ENCODE peak calls at places on chromosomes 13 and 19, in five cellular contexts. X is GM13976; N is COR-L47; K is activated naive CD4-positive, alpha-beta T cell treated with anti-CD3 and anti-CD28 coated beads, Interleukin-2, amount 50 U/mL, for 72 hours; S is heart right ventricle. F is an unnamed sample.

GRCh38 chr13:106570354-106570822 is 2.5 kb upstream of the ARGLU1 start:
- DNase-seq in X (no peak), N (peak), K (no peak), S (no peak), F (no peak)

GRCh38 chr19:56156768-56157167 is 15.7 kb downstream of the ZNF444 start:
- DNase-seq in X (no peak), N (no peak), K (no peak), S (peak), F (no peak)

GRCh38 chr19:33390908-33391630 is 17.6 kb downstream of the CEBPG start:
- DNase-seq in X (peak), N (no peak), K (no peak), S (no peak), F (no peak)

GRCh38 chr13:102376314-102376713 is 25.5 kb downstream of the FGF14 start:
- DNase-seq in X (no peak), N (no peak), K (no peak), S (no peak), F (no peak)

GRCh38 chr19:50703915-50704548 is 15.6 kb downstream of the SHANK1 start:
- DNase-seq in X (no peak), N (no peak), K (no peak), S (no peak), F (no peak)

GRCh38 chr19:653425-653824 is 9.6 kb downstream of the RNF126 start:
- DNase-seq in X (no peak), N (no peak), K (no peak), S (no peak), F (no peak)

GRCh38 chr19:35623327-35624010 is 5.4 kb upstream of the RBM42 start:
- DNase-seq in X (no peak), N (no peak), K (no peak), S (no peak), F (no peak)

GRCh38 chr19:6718111-6718740 is 2.2 kb downstream of the C3 start:
- DNase-seq in X (no peak), N (no peak), K (no peak), S (no peak), F (no peak)

GRCh38 chr13:38905861-38906260 is 84.8 kb downstream of the STOML3 start:
- DNase-seq in X (no peak), N (no peak), K (no peak), S (no peak), F (no peak)

GRCh38 chr13:80235131-80235530 is 105.8 kb downstream of the SPRY2 start:
- DNase-seq in X (no peak), N (peak), K (no peak), S (no peak), F (no peak)

GRCh38 chr19:44668985-44669764 is 2.1 kb upstream of the CEACAM19 start:
- DNase-seq in X (no peak), N (no peak), K (no peak), S (no peak), F (no peak)

GRCh38 chr19:18972301-18972831 is 31.3 kb upstream of the HOMER3 start:
- DNase-seq in X (no peak), N (no peak), K (no peak), S (no peak), F (no peak)

GRCh38 chr13:63455938-63456337 is 2040.3 kb upstream of the PCDH20 start:
- DNase-seq in X (no peak), N (no peak), K (no peak), S (no peak), F (no peak)

GRCh38 chr19:45757696-45758095 is 11.4 kb downstream of the SIX5 start:
- DNase-seq in X (no peak), N (no peak), K (no peak), S (no peak), F (no peak)

GRCh38 chr19:47100290-47100689 is 13.3 kb downstream of the ZC3H4 start:
- DNase-seq in X (no peak), N (no peak), K (no peak), S (no peak), F (no peak)

GRCh38 chr13:29362849-29363604 is 232.5 kb downstream of the SLC7A1 start:
- DNase-seq in X (peak), N (peak), K (peak), S (peak), F (no peak)

GRCh38 chr13:63409791-63410351 is 1994.2 kb upstream of the PCDH20 start:
- DNase-seq in X (no peak), N (no peak), K (no peak), S (no peak), F (no peak)

GRCh38 chr13:44818428-44818827 is 170.8 kb downstream of the NUFIP1 start:
- DNase-seq in X (no peak), N (peak), K (no peak), S (no peak), F (peak)

GRCh38 chr19:14400913-14401312 is 18.2 kb downstream of the DDX39A start:
- DNase-seq in X (peak), N (peak), K (no peak), S (no peak), F (no peak)

GRCh38 chr19:11964496-11964857 is 363 bp upstream of the ZNF763 start:
- DNase-seq in X (no peak), N (no peak), K (peak), S (no peak), F (peak)

GRCh38 chr13:22801402-22802003 is 379.3 kb upstream of the SGCG start:
- DNase-seq in X (peak), N (peak), K (no peak), S (no peak), F (peak)

GRCh38 chr13:67355791-67356190 is 125.7 kb upstream of the PCDH9 start:
- DNase-seq in X (no peak), N (no peak), K (no peak), S (no peak), F (no peak)

GRCh38 chr19:52748336-52748950 is 13.6 kb upstream of the ZNF611 start:
- DNase-seq in X (no peak), N (peak), K (no peak), S (peak), F (no peak)

GRCh38 chr19:46728693-46729339 is 11.9 kb upstream of the PRKD2 start:
- DNase-seq in X (peak), N (peak), K (peak), S (peak), F (no peak)